ENCODE peak calls at places on chromosomes 4 and X, in seven cellular contexts. S, L, H, Q, W, K and V are unnamed samples.

GRCh38 chr4:143286733-143287570 is 49.7 kb upstream of the GAB1 start:
- DNase-seq in S (no peak), L (peak; percentile 88), H (no peak), Q (peak; percentile 63), W (peak; percentile 64), K (no peak), V (no peak)

GRCh38 chrX:51459125-51459524 is 37.3 kb downstream of the NUDT11 start:
- DNase-seq in S (peak; percentile 39), L (peak; percentile 29), H (no peak), Q (peak; percentile 6), W (peak; percentile 34), K (no peak), V (peak; percentile 28)

GRCh38 chrX:16087081-16087480 is 36.3 kb upstream of the GRPR start:
- DNase-seq in S (no peak), L (no peak), H (no peak), Q (no peak), W (peak; percentile 1), K (no peak), V (no peak)

GRCh38 chr4:11471613-11472012 is 42.9 kb upstream of the HS3ST1 start:
- DNase-seq in S (peak; percentile 71), L (peak; percentile 53), H (peak; percentile 16), Q (no peak), W (peak; percentile 19), K (peak; percentile 34), V (peak; percentile 72)

GRCh38 chr4:120667102-120667501 is 255.4 kb downstream of the PRDM5 start:
- DNase-seq in S (no peak), L (no peak), H (no peak), Q (no peak), W (no peak), K (no peak), V (no peak)

GRCh38 chr4:48046059-48046458 is 29.5 kb downstream of the NIPAL1 start:
- DNase-seq in S (peak; percentile 44), L (no peak), H (no peak), Q (no peak), W (no peak), K (no peak), V (peak; percentile 29)

GRCh38 chrX:153476628-153477027 is 6.3 kb upstream of the HAUS7 start:
- DNase-seq in S (no peak), L (no peak), H (no peak), Q (peak; percentile 22), W (peak; percentile 76), K (no peak), V (no peak)

GRCh38 chr4:19195696-19196095 is 1056.0 kb upstream of the SLIT2 start:
- DNase-seq in S (no peak), L (no peak), H (no peak), Q (no peak), W (no peak), K (no peak), V (no peak)

GRCh38 chrX:103691059-103691458 is 4.6 kb upstream of the MORF4L2 start:
- DNase-seq in S (no peak), L (no peak), H (no peak), Q (no peak), W (no peak), K (no peak), V (no peak)

GRCh38 chrX:153412746-153413720 is 1.8 kb downstream of the ZFP92 start:
- DNase-seq in S (no peak), L (no peak), H (no peak), Q (no peak), W (peak; percentile 5), K (no peak), V (no peak)

GRCh38 chrX:9171841-9172240 is 137.9 kb upstream of the FAM9B start:
- DNase-seq in S (no peak), L (peak; percentile 10), H (no peak), Q (peak; percentile 55), W (peak; percentile 28), K (no peak), V (no peak)

GRCh38 chrX:9612146-9612505 is 147.3 kb downstream of the TBL1X start:
- DNase-seq in S (no peak), L (no peak), H (no peak), Q (no peak), W (no peak), K (no peak), V (no peak)

GRCh38 chr4:150069361-150069760 is 8.9 kb upstream of the DCLK2 start:
- DNase-seq in S (no peak), L (no peak), H (no peak), Q (no peak), W (no peak), K (no peak), V (no peak)

GRCh38 chr4:187922274-187922673 is 73.3 kb upstream of the ZFP42 start:
- DNase-seq in S (no peak), L (no peak), H (no peak), Q (no peak), W (no peak), K (no peak), V (no peak)

GRCh38 chrX:127726227-127726626 is 326.0 kb downstream of the ACTRT1 start:
- DNase-seq in S (no peak), L (no peak), H (no peak), Q (no peak), W (no peak), K (no peak), V (no peak)

GRCh38 chrX:150216716-150217115 is 146.4 kb upstream of the MAMLD1 start:
- DNase-seq in S (no peak), L (no peak), H (no peak), Q (no peak), W (no peak), K (no peak), V (no peak)

GRCh38 chrX:150211988-150212387 is 151.1 kb upstream of the MAMLD1 start:
- DNase-seq in S (no peak), L (peak; percentile 77), H (no peak), Q (peak; percentile 13), W (no peak), K (no peak), V (no peak)

GRCh38 chrX:150213481-150214030 is 149.6 kb upstream of the MAMLD1 start:
- DNase-seq in S (no peak), L (no peak), H (no peak), Q (no peak), W (peak; percentile 14), K (no peak), V (no peak)

GRCh38 chrX:150207733-150208132 is 155.4 kb upstream of the MAMLD1 start:
- DNase-seq in S (no peak), L (no peak), H (no peak), Q (no peak), W (no peak), K (no peak), V (no peak)

DNA sequence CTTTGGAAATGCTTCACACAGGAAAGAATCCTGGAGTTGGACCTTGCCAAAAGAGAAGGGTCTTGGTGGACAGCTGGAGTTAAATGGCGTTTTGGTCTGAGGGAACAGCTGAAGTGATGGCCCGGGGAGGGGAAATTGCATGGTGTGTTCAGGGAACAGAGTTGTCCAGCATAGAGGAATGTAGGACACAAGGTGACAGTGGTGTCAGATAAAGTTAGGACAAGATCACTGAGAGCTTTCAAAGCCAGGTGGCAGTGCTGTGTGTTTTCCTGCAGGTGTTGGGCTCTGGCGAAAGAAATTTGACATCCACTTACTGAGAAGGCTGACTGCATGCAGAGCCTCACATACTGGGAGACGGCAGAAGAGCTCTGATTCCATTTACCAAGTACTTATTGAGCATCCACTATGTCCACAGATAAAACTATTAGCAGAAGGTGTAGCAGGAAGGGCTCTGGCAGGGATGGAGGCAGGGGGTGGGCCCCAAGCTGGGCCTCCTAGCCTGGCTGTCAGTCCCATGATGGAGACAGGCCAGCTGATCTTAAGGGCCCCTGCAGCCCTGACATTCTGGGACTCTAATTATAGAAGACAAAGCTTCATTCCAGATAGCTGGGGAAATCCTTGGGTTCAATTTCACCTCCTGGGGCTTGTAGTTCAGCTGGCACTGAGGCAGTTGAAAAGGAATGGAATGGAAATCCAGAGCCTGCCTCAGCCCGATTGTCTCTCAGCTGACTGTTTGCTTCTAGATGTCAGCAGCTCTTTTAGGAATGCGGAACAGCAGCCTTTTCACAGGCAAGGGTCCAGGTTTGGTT is 150.2 kb upstream of the MAMLD1 start:
- DNase-seq in S (no peak), L (peak; percentile 16), H (no peak), Q (peak; percentile 12), W (peak; percentile 71), K (no peak), V (no peak)
- TF ChIP-seq CTCF in S (no peak), L (no peak), H (no peak), Q (no peak), W (no peak), K (no peak), V (no peak)

DNA sequence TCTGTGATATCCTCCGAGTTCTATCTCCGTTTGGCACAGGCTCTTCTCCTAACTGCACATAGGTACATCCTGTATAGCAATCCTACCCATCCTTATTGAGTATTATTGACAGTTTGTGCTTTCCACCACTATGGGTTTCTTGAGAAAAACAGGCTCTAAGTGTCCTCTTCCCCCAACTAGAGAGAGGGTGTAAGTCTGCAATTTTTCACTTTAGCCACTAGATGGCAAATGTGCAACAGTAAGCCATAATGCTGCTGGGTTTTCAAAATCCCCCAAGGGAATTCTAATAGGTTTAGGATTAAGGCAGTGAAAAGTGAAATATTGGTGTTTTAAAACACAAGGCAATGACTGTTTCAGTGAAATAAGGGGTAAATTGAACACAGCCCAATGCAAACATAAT is 239.1 kb upstream of the HTR2C start:
- DNase-seq in S (peak; percentile 17), L (peak; percentile 30), H (peak; percentile 11), Q (peak; percentile 35), W (peak; percentile 61), K (no peak), V (no peak)
- TF ChIP-seq CTCF in S (peak; percentile 48), L (peak; percentile 51), H (peak; percentile 17), Q (peak; percentile 78), W (peak; percentile 55), K (peak; percentile 85), V (no peak)

GRCh38 chr4:171646984-171647383 is 166.2 kb upstream of the GALNTL6 start:
- DNase-seq in S (no peak), L (no peak), H (no peak), Q (no peak), W (no peak), K (no peak), V (no peak)

GRCh38 chr4:171644430-171645057 is 168.7 kb upstream of the GALNTL6 start:
- DNase-seq in S (peak; percentile 78), L (no peak), H (peak; percentile 27), Q (no peak), W (no peak), K (peak; percentile 37), V (no peak)

GRCh38 chr4:171651071-171651470 is 162.1 kb upstream of the GALNTL6 start:
- DNase-seq in S (no peak), L (no peak), H (no peak), Q (no peak), W (no peak), K (no peak), V (no peak)

GRCh38 chr4:171648926-171649325 is 164.3 kb upstream of the GALNTL6 start:
- DNase-seq in S (no peak), L (no peak), H (no peak), Q (no peak), W (no peak), K (no peak), V (no peak)

DNA sequence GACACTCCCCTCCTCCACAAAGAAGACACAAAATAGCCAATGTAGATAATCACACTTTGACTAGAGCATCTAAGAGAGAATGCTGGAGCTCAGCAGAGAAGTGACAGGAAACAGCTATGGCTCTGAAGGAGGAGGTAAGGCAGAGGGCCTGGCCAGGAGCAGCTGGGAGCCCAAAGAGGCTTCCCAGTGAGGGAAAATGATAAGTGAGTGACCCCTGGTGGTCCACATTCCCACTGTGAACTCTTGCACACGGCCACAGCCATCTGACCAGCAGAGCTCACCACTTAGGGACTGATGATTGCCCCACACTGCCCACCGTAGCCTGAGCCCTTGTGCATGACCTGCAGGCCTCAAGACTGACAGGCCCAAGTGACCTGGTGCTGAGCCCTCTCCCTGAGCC is 162.7 kb upstream of the GALNTL6 start:
- DNase-seq in S (peak; percentile 55), L (no peak), H (peak; percentile 26), Q (no peak), W (no peak), K (no peak), V (no peak)
- TF ChIP-seq CTCF in S (peak; percentile 26), L (no peak), H (peak; percentile 16), Q (no peak), W (no peak), K (peak; percentile 41), V (no peak)

GRCh38 chr4:160180206-160180605 is 1077.3 kb downstream of the RAPGEF2 start:
- DNase-seq in S (no peak), L (peak; percentile 45), H (no peak), Q (peak; percentile 84), W (no peak), K (no peak), V (no peak)
- TF ChIP-seq CTCF in S (no peak), L (no peak), H (no peak), Q (no peak), W (no peak), K (no peak), V (no peak)